ENCODE peak calls at places on chromosomes 3 and 15, in four cellular contexts. R is spleen, Z is AG10803, M is cardiac muscle cell. G is an unnamed sample.

GRCh38 chr3:135240426-135240825 is 445.4 kb downstream of the EPHB1 start:
- DNase-seq in Z (no peak), R (no peak), M (peak), G (no peak)

GRCh38 chr3:69084668-69085542 is at the start of gene ARL6IP5:
- DNase-seq in R (peak), M (peak), Z (peak), G (peak)

GRCh38 chr15:83203543-83203942 is 4.1 kb downstream of the HDGFL3 start:
- DNase-seq in M (no peak), R (no peak), Z (no peak), G (no peak)

GRCh38 chr3:185825379-185825638 is 467 bp upstream of the IGF2BP2 start:
- DNase-seq in R (no peak), M (no peak), Z (no peak), G (no peak)

GRCh38 chr15:77840962-77841361 is 208.2 kb upstream of the LINGO1 start:
- DNase-seq in R (peak), M (no peak), Z (peak), G (peak)

GRCh38 chr15:41263891-41264351 is 32.9 kb downstream of the CHP1 start:
- DNase-seq in R (no peak), M (peak), Z (peak), G (no peak)

GRCh38 chr3:106333911-106334618 is 465.3 kb upstream of the CBLB start:
- DNase-seq in R (no peak), M (no peak), Z (peak), G (peak)

GRCh38 chr3:191966556-191966955 is 505.6 kb downstream of the PYDC2 start:
- DNase-seq in R (no peak), Z (no peak), M (no peak), G (no peak)

GRCh38 chr3:186121968-186122367 is 13.1 kb upstream of the ETV5 start:
- DNase-seq in R (no peak), Z (no peak), M (peak), G (no peak)

GRCh38 chr3:110859340-110859739 is 212.3 kb upstream of the NECTIN3 start:
- DNase-seq in Z (peak), M (no peak), R (no peak), G (peak)

DNA sequence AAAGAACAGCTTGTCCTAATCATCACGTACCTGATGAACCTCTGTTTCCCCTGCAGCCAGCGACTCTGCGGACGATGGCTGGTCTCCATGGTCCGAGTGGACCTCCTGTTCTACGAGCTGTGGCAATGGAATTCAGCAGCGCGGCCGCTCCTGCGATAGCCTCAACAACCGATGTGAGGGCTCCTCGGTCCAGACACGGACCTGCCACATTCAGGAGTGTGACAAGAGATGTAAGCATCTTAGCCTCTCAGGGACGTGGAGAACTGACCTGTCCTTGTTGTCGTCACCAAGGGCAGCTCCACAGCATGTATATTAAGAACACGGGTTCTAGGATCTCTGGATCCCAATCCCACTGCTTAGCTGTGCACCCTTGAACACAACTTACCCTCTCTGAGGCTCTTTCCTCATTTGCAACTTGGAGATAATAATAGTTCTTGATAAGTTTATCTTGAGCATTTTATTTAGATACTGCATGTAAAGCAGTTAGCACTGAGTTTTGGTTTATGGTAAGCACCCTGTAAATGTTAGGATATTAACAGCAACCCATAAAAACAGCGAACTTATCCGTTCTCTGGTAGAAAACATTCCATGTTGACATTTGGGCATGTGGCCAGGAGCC is 6.5 kb downstream of the THBS1 start:
- DNase-seq in Z (peak), M (no peak), R (no peak), G (no peak)
- H3K4me3 ChIP-seq in Z (peak), M (no peak), R (no peak), G (no peak)

GRCh38 chr3:50599115-50599715 is 12.4 kb downstream of the CISH start:
- DNase-seq in R (no peak), Z (no peak), M (no peak), G (no peak)

GRCh38 chr3:50602675-50603191 is 8.8 kb downstream of the CISH start:
- DNase-seq in R (no peak), Z (no peak), M (no peak), G (no peak)

GRCh38 chr3:50599716-50600118 is 11.9 kb downstream of the CISH start:
- DNase-seq in R (no peak), Z (peak), M (no peak), G (no peak)

GRCh38 chr3:50600141-50600753 is 11.3 kb downstream of the CISH start:
- DNase-seq in M (no peak), Z (no peak), R (no peak), G (no peak)

GRCh38 chr3:50600841-50601591 is 10.6 kb downstream of the CISH start:
- DNase-seq in R (peak), Z (peak), M (peak), G (peak)
- H3K4me3 ChIP-seq in R (no peak), Z (peak), M (no peak), G (peak)

GRCh38 chr3:190099099-190099498 is 21.6 kb downstream of the P3H2 start:
- DNase-seq in Z (no peak), R (no peak), M (no peak), G (no peak)
- H3K4me3 ChIP-seq in Z (no peak), R (no peak), M (no peak), G (no peak)

DNA sequence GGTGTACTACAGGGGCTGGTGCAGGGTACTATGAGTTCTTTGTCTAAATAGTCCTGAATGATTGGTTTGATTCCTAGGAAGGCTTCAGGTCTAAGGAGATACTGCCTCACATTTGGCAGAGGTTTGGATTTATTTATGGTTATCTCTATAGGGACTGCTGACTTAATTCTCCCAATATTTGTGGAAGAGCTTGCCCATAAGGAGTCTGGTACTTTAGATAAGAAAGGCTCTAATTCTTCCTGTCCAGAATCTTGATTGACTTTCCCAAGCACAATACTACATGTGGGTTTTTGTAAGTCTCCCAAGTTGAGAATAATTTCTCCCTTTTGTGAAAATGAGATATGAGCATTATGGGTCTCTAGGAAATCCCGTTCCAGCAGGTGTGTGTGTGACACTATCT is 36.7 kb upstream of the AP4E1 start:
- DNase-seq in R (no peak), Z (no peak), M (no peak), G (no peak)
- H3K4me3 ChIP-seq in R (no peak), Z (no peak), M (no peak), G (no peak)

DNA sequence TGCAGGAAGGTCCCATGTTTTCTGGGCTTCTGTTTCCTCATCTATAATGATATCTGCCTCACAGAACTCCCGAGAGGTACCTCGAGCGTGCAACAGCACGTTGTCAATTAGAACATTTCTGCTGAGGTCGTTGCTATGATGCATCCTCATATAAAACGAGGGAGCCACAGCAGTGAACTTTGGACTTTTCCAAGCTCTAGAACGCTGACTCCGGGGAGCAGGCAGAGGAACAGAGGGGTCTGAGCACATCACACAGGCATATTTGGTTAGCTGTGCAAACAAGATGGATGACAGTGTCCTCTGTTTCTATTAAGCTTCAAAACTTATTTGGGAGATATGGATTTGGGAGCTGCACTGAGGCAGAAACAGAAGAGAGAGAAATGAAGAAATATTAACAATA is 278.0 kb upstream of the TBL1XR1 start:
- DNase-seq in R (no peak), M (no peak), Z (no peak), G (no peak)
- H3K4me3 ChIP-seq in R (no peak), M (no peak), Z (no peak), G (no peak)

GRCh38 chr15:36601497-36601932 is 22.1 kb downstream of the CDIN1 start:
- DNase-seq in M (peak), R (no peak), Z (peak), G (peak)

GRCh38 chr15:36599824-36600365 is 20.5 kb downstream of the CDIN1 start:
- DNase-seq in R (no peak), M (no peak), Z (peak), G (no peak)

GRCh38 chr15:36598529-36599177 is 19.2 kb downstream of the CDIN1 start:
- DNase-seq in M (no peak), Z (peak), R (no peak), G (no peak)

GRCh38 chr15:36605626-36606263 is 26.3 kb downstream of the CDIN1 start:
- DNase-seq in Z (no peak), M (peak), R (no peak), G (no peak)

GRCh38 chr15:36601952-36602351 is 22.5 kb downstream of the CDIN1 start:
- DNase-seq in M (no peak), Z (no peak), R (no peak), G (no peak)
- H3K4me3 ChIP-seq in M (no peak), Z (peak), R (no peak), G (no peak)

G was measured in skeletal muscle cell.